ENCODE peak calls at places on chromosome 9, in four cellular contexts. L is body of pancreas, Q is transverse colon, H is IMR-90. S is an unnamed sample.

GRCh38 chr9:104856413-104856941 is 71.5 kb downstream of the ABCA1 start:
- DNase-seq in L (no peak), Q (no peak), H (peak), S (no peak)

GRCh38 chr9:98957826-98958225 is 14.1 kb downstream of the COL15A1 start:
- DNase-seq in H (no peak), L (no peak), Q (no peak), S (no peak)

GRCh38 chr9:98118640-98119601 is at the start of gene TRIM14:
- DNase-seq in Q (peak), L (peak), H (peak), S (peak)

GRCh38 chr9:135344523-135344901 is 135.1 kb upstream of the PPP1R26 start:
- DNase-seq in Q (no peak), L (no peak), H (no peak), S (no peak)

GRCh38 chr9:72524820-72525539 is 3.6 kb downstream of the TMC1 start:
- DNase-seq in L (peak), Q (peak), H (peak), S (peak)

GRCh38 chr9:129434187-129434586 is 186.7 kb downstream of the C9orf50 start:
- DNase-seq in L (no peak), H (no peak), Q (no peak), S (no peak)

GRCh38 chr9:97889941-97890557 is 32.3 kb downstream of the TRMO start:
- DNase-seq in Q (peak), L (peak), H (no peak), S (no peak)

GRCh38 chr9:135512904-135513303 is 8.3 kb upstream of the LCN1 start:
- DNase-seq in Q (no peak), H (peak), L (no peak), S (no peak)

GRCh38 chr9:130791279-130791894 is 43.7 kb upstream of the ABL1 start:
- DNase-seq in Q (no peak), L (no peak), H (no peak), S (no peak)

GRCh38 chr9:14198544-14199510 is 115.1 kb downstream of the NFIB start:
- DNase-seq in L (peak), H (no peak), Q (peak), S (peak)

GRCh38 chr9:115649991-115650472 is 503.6 kb upstream of the PAPPA start:
- DNase-seq in Q (peak), L (peak), H (peak), S (no peak)

GRCh38 chr9:134358026-134358967 is 32.0 kb downstream of the RXRA start:
- DNase-seq in Q (no peak), L (no peak), H (peak), S (no peak)

GRCh38 chr9:130241198-130241535 is 24.4 kb upstream of the HMCN2 start:
- DNase-seq in H (no peak), L (no peak), Q (no peak), S (no peak)

GRCh38 chr9:134843740-134844139 is 36.9 kb upstream of the FCN2 start:
- DNase-seq in L (no peak), Q (no peak), H (no peak), S (no peak)

GRCh38 chr9:76620586-76620985 is 143.7 kb upstream of the PCA3 start:
- DNase-seq in Q (no peak), L (no peak), H (no peak), S (no peak)

GRCh38 chr9:130701059-130702022 is 7.8 kb downstream of the EXOSC2 start:
- DNase-seq in Q (peak), H (peak), L (peak), S (peak)

GRCh38 chr9:136994885-136995224 is 1.5 kb downstream of the CLIC3 start:
- DNase-seq in H (no peak), L (no peak), Q (no peak), S (no peak)

GRCh38 chr9:136992819-136993369 is 672 bp downstream of the PAXX start:
- DNase-seq in Q (no peak), H (no peak), L (no peak), S (no peak)

GRCh38 chr9:136990233-136990911 is 1.9 kb upstream of the PAXX start:
- DNase-seq in H (no peak), Q (no peak), L (no peak), S (no peak)

GRCh38 chr9:136994180-136994884 is 2.0 kb downstream of the CLIC3 start:
- DNase-seq in Q (no peak), L (no peak), H (no peak), S (no peak)

GRCh38 chr9:136991993-136992818 is at the start of gene PAXX:
- DNase-seq in H (peak), L (peak), Q (peak), S (peak)
- TF ChIP-seq POLR2A in H (no peak), L (no peak), Q (peak), S (peak)

GRCh38 chr9:83424831-83425230 is 113.4 kb downstream of the FRMD3 start:
- DNase-seq in Q (no peak), H (no peak), L (no peak), S (no peak)

GRCh38 chr9:83423815-83424707 is 114.1 kb downstream of the FRMD3 start:
- DNase-seq in Q (no peak), L (no peak), H (no peak), S (no peak)

GRCh38 chr9:83425240-83425639 is 113.0 kb downstream of the FRMD3 start:
- DNase-seq in Q (no peak), L (no peak), H (no peak), S (peak)

GRCh38 chr9:83420486-83420885 is 117.7 kb downstream of the FRMD3 start:
- DNase-seq in H (no peak), Q (no peak), L (no peak), S (no peak)

GRCh38 chr9:83422512-83422911 is 115.7 kb downstream of the FRMD3 start:
- DNase-seq in H (no peak), Q (no peak), L (no peak), S (no peak)
- TF ChIP-seq POLR2A in H (no peak), Q (no peak), L (no peak), S (no peak)

DNA sequence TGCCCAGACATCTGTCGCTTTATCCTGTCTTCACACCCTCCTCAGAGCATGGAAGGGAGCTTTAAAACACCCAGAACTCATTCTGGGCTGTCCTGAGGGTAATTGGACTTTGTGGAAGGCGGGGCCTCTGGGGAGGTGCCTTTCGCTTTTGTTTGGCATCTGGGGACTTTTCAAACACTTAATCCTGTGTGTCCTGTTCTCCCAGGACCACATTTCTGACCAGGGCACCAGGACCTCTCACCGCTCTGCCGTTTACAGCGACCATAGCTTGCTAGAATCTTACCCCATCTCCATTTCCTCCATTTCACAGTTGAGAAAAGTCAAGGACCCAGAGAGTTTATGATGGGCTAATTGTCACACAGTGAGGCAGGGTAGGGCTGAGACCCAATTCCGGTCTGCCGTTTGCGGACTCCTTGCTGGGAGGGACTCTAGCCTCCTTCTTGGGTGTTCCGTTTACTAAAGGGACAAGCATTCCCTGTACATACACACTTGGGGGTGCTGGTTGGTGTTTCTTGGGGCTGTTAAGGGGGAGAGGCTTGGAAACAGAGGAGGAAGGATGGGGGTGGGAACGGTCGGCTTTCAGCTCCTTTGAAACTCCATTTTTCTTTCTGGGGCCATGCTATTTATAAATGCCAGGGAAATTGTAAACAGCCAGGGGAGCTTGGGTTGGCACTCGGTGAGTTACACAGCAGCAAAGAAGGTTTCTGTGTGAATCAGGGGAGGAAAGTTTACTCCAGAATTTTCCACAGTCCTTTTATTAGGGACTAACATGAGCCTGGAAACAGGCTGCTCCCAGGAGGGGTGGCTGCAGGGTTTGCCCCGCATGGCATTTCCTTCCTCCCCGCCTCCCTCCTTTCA is 1.3 kb downstream of the GSN start:
- DNase-seq in L (no peak), H (no peak), Q (peak), S (peak)
- TF ChIP-seq POLR2A in L (no peak), H (no peak), Q (peak), S (peak)

GRCh38 chr9:33919276-33919897 is 102.4 kb downstream of the UBE2R2 start:
- DNase-seq in L (no peak), H (no peak), Q (no peak), S (no peak)
- TF ChIP-seq POLR2A in L (no peak), H (no peak), Q (no peak), S (no peak)

GRCh38 chr9:125746017-125746773 is 978 bp upstream of the PBX3 start:
- DNase-seq in L (peak), Q (peak), H (peak), S (peak)
- TF ChIP-seq POLR2A in L (peak), Q (no peak), H (no peak), S (peak)

GRCh38 chr9:19381656-19382055 is 1.6 kb upstream of the RPS6 start:
- DNase-seq in Q (no peak), H (no peak), L (no peak), S (no peak)

GRCh38 chr9:19387317-19387716 is 7.3 kb upstream of the RPS6 start:
- DNase-seq in H (no peak), L (no peak), Q (no peak), S (no peak)

DNA sequence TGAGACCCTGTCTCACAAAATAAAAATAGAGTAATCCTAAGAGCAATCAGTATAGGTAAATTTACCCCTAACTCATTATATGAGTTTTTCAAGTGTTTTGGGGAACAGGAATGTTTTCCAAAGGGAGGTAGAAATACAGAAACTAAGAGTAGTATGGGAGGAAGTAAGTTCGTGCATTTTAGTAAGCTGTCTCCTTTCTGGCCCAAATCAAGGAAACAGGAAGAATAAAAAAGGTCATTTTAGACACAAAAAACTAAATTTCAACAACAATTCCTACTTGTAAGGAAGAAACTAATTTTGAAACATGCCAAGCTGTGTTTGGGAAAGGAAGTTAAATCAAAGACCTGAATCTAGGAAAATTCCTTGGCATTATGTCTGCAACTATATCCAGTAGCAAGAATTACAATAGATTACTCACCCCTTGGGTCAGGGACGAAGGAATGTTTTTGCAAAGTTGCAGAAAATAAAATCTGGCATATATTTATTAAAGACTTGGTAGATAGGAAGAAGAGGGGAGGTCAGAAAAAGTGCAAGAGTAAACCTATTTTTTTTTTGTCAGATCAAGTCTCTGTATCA is 6.5 kb upstream of the RPS6 start:
- DNase-seq in Q (no peak), H (no peak), L (no peak), S (no peak)
- TF ChIP-seq POLR2A in Q (no peak), H (no peak), L (no peak), S (no peak)

DNA sequence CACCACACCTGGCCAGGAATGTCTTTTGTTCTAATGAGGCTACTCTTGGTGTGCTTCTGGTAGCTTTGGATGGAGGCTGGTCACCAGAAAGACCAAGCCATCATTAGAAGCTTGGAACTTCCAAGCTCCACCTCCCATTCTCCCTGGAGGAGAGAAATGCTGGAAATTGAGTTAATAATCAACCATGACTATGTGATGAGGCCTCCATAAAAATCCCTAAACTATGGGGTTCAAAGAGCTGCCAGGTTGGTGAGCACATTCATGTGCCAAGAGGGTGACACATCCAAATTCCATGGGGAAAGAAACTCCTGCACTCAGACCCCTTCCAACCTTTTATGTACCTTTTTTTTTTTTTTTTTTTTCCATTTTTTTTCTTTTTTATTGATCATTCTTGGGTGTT is 105.5 kb upstream of the SPATA31C2 start:
- DNase-seq in H (no peak), L (no peak), Q (no peak), S (no peak)
- TF ChIP-seq POLR2A in H (no peak), L (no peak), Q (no peak), S (no peak)

GRCh38 chr9:37369671-37370070 is 52.8 kb upstream of the GRHPR start:
- DNase-seq in Q (no peak), H (no peak), L (no peak), S (no peak)
- TF ChIP-seq POLR2A in Q (no peak), H (no peak), L (no peak), S (no peak)

GRCh38 chr9:136666364-136667216 is 3.9 kb downstream of the EGFL7 start:
- DNase-seq in L (no peak), H (no peak), Q (no peak), S (no peak)

GRCh38 chr9:136664799-136665082 is 2.0 kb downstream of the EGFL7 start:
- DNase-seq in H (no peak), L (no peak), Q (no peak), S (no peak)

GRCh38 chr9:136667217-136667939 is 4.7 kb downstream of the EGFL7 start:
- DNase-seq in H (no peak), L (no peak), Q (no peak), S (no peak)

GRCh38 chr9:136665111-136665703 is 2.5 kb downstream of the EGFL7 start:
- DNase-seq in L (no peak), Q (no peak), H (no peak), S (no peak)

GRCh38 chr9:136665704-136666363 is 3.1 kb downstream of the EGFL7 start:
- DNase-seq in Q (no peak), H (no peak), L (no peak), S (no peak)
- TF ChIP-seq POLR2A in Q (no peak), H (no peak), L (no peak), S (no peak)

GRCh38 chr9:31032206-31032605 is 1352.2 kb upstream of the ACO1 start:
- DNase-seq in L (no peak), H (no peak), Q (no peak), S (no peak)

GRCh38 chr9:31030741-31031202 is 1353.7 kb upstream of the ACO1 start:
- DNase-seq in H (no peak), L (no peak), Q (no peak), S (no peak)

GRCh38 chr9:31027678-31028077 is 1356.8 kb upstream of the ACO1 start:
- DNase-seq in H (no peak), Q (no peak), L (no peak), S (no peak)

GRCh38 chr9:31023793-31024192 is 1360.7 kb upstream of the ACO1 start:
- DNase-seq in L (no peak), Q (no peak), H (no peak), S (no peak)

GRCh38 chr9:31028137-31028536 is 1356.3 kb upstream of the ACO1 start:
- DNase-seq in Q (no peak), H (no peak), L (no peak), S (no peak)
- TF ChIP-seq POLR2A in Q (no peak), H (no peak), L (no peak), S (no peak)